ENCODE peak calls at places on chromosomes 7 and 10, in nine cellular contexts. I, K, G, F, T, A, Y, B and C are unnamed samples.

GRCh38 chr7:153091477-153091876 is 331.9 kb downstream of the ACTR3B start:
- DNase-seq in Y (no peak), K (no peak), T (no peak), I (no peak), B (no peak), F (no peak), A (no peak), G (no peak), C (no peak)

GRCh38 chr10:62506371-62506770 is 132.2 kb downstream of the ZNF365 start:
- DNase-seq in B (no peak), Y (no peak), A (no peak), G (no peak), I (no peak), K (no peak), F (no peak), T (no peak), C (no peak)

GRCh38 chr7:25389489-25390106 is 161.3 kb upstream of the NPVF start:
- DNase-seq in I (peak), Y (peak), A (no peak), F (no peak), G (peak), K (peak), B (no peak), T (peak), C (peak)

GRCh38 chr7:114418117-114418516 is 3.5 kb downstream of the FOXP2 start:
- DNase-seq in F (no peak), B (no peak), K (no peak), G (no peak), Y (no peak), I (no peak), A (no peak), T (no peak), C (no peak)

GRCh38 chr7:159105066-159105780 is 39.4 kb downstream of the VIPR2 start:
- DNase-seq in Y (no peak), G (no peak), K (no peak), T (no peak), I (no peak), B (no peak), F (peak), A (peak), C (no peak)

GRCh38 chr7:38232475-38233366 is 40.7 kb downstream of the TARP start:
- DNase-seq in T (no peak), F (peak), B (no peak), Y (peak), K (no peak), G (no peak), A (peak), I (no peak), C (no peak)

GRCh38 chr7:855686-856369 is 20.5 kb upstream of the GET4 start:
- DNase-seq in T (no peak), A (no peak), G (no peak), I (no peak), B (no peak), K (no peak), F (no peak), Y (no peak), C (no peak)

GRCh38 chr7:157153260-157153659 is 14.5 kb downstream of the UBE3C start:
- DNase-seq in B (no peak), I (no peak), K (no peak), A (no peak), G (no peak), F (no peak), T (no peak), Y (no peak), C (no peak)

GRCh38 chr7:99623702-99624447 is 7.1 kb downstream of the ZSCAN25 start:
- DNase-seq in Y (no peak), B (no peak), F (no peak), K (no peak), T (no peak), G (no peak), A (no peak), I (no peak), C (no peak)

GRCh38 chr10:78341953-78342614 is 308.4 kb downstream of the RPS24 start:
- DNase-seq in K (no peak), T (no peak), A (no peak), Y (no peak), B (no peak), I (no peak), F (peak), G (no peak), C (no peak)

GRCh38 chr10:117004238-117004626 is 755 bp downstream of the SHTN1 start:
- DNase-seq in G (no peak), B (no peak), K (no peak), T (no peak), A (no peak), I (no peak), F (no peak), Y (no peak), C (no peak)

GRCh38 chr10:113494736-113495135 is 58.1 kb upstream of the HABP2 start:
- DNase-seq in A (no peak), I (no peak), T (no peak), Y (no peak), F (no peak), K (no peak), B (no peak), G (no peak), C (no peak)

GRCh38 chr10:53699231-53699630 is 926.6 kb upstream of the MBL2 start:
- DNase-seq in B (no peak), K (no peak), T (no peak), Y (no peak), F (no peak), I (no peak), G (no peak), A (no peak), C (no peak)

GRCh38 chr7:98210513-98211220 is 572 bp upstream of the BHLHA15 start:
- DNase-seq in G (no peak), A (no peak), K (no peak), B (no peak), T (no peak), F (peak), Y (no peak), I (no peak), C (no peak)

GRCh38 chr10:114283091-114283490 is 44.0 kb downstream of the VWA2 start:
- DNase-seq in F (peak), T (no peak), I (no peak), Y (no peak), K (no peak), B (no peak), A (no peak), G (no peak), C (no peak)

DNA sequence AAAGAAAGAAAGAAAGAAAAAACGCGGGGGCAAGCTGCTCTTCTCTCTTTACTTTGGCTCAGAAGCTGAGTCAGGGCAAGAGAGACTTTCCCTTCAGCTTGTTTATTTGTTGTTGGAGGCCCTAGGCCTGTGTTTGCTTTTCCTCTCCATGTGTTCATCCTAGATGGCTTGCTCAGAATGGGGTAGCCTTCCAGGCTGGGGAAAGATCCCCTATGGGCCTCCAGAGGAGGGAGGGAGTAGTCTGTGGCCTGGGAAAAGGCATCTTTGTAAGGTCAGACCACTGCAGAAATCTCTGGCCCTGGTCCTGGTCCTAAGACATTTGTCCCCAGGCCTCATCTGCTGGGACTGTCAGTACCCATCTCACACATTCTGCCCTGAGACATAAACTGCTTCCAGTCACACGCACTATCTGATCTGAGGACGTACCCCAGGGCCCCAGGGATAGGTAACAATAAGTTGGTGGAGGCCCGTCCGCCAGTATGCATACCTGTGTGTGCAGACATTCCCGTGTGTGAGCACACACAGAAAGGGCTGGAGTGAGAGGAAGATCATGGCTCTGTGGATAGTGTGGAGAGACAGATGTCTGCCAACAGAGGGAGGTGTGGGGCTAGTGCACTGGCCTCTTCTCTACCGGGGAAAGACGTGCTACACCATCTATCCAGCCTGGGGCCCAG is 4.9 kb upstream of the SCD start:
- DNase-seq in A (no peak), F (no peak), I (peak), Y (peak), K (peak), G (peak), T (peak), B (no peak), C (peak)
- TF ChIP-seq CTCF in A (peak), F (peak), I (peak), Y (peak), K (peak), G (peak), T (peak), B (peak), C (peak)

DNA sequence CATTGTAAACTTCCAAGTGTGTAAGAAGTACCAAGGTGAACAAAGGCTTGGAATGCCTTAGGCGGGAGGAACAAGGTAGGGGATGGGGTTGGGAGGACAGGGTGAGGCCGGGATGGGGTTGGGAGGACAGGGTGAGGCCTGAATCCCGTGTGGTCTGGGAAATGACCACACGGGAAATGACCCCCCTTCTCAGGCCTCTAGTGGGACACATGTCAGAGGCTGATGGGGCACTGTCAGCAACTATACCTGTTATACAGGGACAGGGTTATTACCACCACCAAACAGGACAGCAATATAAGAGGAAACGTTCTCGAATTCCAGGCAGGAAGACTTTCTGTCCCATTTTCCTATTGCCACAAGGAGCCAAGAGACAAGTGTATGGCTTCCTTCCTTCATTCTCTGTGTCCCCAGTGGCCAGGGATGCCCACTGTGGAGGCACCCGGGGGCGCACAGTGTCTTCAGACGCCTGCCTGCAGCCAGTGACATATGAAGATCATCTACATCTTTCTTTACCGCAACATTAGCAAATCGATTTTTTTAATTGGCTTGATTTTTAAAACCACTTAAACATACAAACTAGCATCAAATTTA is 1.3 kb downstream of the MKI67 start:
- DNase-seq in I (peak), A (no peak), K (no peak), G (no peak), T (peak), Y (no peak), F (no peak), B (no peak), C (no peak)
- H3K4me3 ChIP-seq in I (peak), A (no peak), K (peak), G (no peak), T (peak), Y (peak), F (peak), B (peak), C (no peak)

GRCh38 chr7:140262242-140262903 is 85.6 kb upstream of the KDM7A start:
- DNase-seq in Y (no peak), T (peak), K (no peak), A (no peak), G (no peak), I (no peak), F (no peak), B (no peak), C (no peak)

GRCh38 chr7:140260338-140260737 is 83.6 kb upstream of the KDM7A start:
- DNase-seq in T (no peak), B (no peak), F (no peak), G (no peak), I (no peak), K (no peak), Y (no peak), A (no peak), C (no peak)

GRCh38 chr7:140263277-140263676 is 86.5 kb upstream of the KDM7A start:
- DNase-seq in Y (no peak), K (no peak), T (no peak), I (no peak), A (no peak), F (no peak), B (no peak), G (no peak), C (no peak)

GRCh38 chr7:140260767-140261486 is 84.1 kb upstream of the KDM7A start:
- DNase-seq in Y (no peak), I (no peak), K (no peak), F (no peak), T (no peak), B (no peak), A (no peak), G (peak), C (no peak)

GRCh38 chr7:140261522-140261921 is 84.7 kb upstream of the KDM7A start:
- DNase-seq in A (no peak), I (no peak), B (no peak), F (no peak), K (no peak), G (no peak), Y (no peak), T (no peak), C (no peak)
- H3K27ac ChIP-seq in A (no peak), I (no peak), B (no peak), F (no peak), K (no peak), G (no peak), Y (no peak), T (no peak), C (no peak)

DNA sequence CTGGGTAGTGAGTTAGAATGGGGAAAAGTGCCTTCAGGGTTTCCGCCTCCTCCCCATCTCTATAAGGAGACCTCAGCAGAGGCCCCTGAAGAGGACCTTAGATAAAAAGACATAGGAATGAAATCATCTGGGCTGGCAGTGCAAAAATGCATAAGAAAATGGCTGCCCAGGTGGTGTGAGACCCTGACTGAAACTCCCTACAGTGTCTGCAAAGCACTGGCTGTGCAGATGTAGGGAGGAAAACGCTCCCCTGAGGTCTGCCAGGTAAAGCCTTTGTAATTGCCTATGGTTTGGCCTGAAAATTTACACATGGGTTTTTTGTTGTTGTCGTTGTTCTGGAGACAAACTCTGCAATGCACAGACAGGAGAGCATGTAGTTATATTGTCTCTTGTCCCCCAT is 128.1 kb upstream of the VWC2 start:
- DNase-seq in K (no peak), B (no peak), G (no peak), F (no peak), T (no peak), A (no peak), Y (no peak), I (no peak), C (no peak)
- TF ChIP-seq CTCF in K (no peak), B (no peak), G (no peak), F (no peak), T (no peak), A (no peak), Y (no peak), I (no peak), C (no peak)

DNA sequence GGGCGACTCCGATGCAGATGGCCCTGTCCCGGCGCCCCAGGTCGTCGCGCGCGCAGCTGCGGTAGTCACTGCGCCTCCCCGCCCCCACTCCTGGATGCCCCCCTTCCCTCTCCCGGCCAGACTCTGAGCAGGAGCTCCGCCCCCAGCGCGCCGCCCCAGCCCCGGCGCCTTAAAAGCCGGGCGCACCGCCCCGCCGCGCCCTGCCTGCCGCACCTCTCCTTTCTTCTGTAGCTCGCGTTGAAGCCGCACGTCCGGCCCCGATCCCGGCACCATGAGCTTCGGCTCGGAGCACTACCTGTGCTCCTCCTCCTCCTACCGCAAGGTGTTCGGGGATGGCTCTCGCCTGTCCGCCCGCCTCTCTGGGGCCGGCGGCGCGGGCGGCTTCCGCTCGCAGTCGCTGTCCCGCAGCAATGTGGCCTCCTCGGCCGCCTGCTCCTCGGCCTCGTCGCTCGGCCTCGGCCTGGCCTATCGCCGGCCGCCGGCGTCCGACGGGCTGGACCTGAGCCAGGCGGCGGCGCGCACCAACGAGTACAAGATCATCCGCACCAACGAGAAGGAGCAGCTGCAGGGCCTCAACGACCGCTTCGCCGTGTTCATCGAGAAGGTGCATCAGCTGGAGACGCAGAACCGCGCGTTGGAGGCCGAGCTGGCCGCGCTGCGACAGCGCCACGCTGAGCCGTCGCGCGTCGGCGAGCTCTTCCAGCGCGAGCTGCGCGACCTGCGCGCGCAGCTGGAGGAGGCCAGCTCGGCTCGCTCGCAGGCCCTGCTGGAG is at the start of gene INA:
- DNase-seq in A (no peak), G (no peak), I (peak), B (no peak), K (no peak), Y (no peak), T (peak), F (no peak), C (peak)
- H3K4me3 ChIP-seq in A (peak), G (no peak), I (peak), B (peak), K (peak), Y (peak), T (peak), F (peak), C (no peak)

DNA sequence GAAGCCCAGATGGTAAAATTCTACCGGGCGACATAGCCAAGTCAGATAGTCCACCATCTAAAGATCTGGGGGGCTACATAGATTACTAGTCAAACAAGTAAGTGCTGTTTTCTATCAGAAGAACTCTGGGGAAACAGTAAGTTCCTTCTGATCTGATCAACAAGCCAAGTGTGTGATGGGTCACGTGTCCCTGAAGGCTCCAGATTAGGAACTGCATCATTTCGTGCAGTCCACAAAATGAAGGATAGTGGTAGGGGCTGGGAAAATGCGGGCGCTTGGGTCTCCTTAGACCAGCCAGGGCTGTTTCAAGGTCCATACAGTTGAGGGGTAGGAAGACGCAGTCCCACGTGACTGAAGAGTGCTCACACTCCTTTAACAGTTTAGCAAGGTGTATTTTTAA is 1.8 kb upstream of the CHN2 start:
- DNase-seq in I (no peak), K (no peak), F (no peak), A (no peak), Y (no peak), B (no peak), T (no peak), G (no peak), C (no peak)
- H3K27ac ChIP-seq in I (no peak), K (peak), F (no peak), A (no peak), Y (no peak), B (no peak), T (no peak), G (no peak), C (no peak)

GRCh38 chr7:51732951-51733350 is 416.3 kb upstream of the COBL start:
- DNase-seq in A (no peak), Y (no peak), I (no peak), K (no peak), B (no peak), F (no peak), T (no peak), G (no peak), C (no peak)
- TF ChIP-seq CTCF in A (no peak), Y (no peak), I (no peak), K (no peak), B (no peak), F (no peak), T (no peak), G (no peak), C (peak)

GRCh38 chr7:116257156-116257555 is 46.8 kb downstream of the TES start:
- DNase-seq in B (no peak), K (no peak), Y (no peak), G (no peak), A (no peak), I (no peak), F (no peak), T (no peak), C (peak)

GRCh38 chr7:116259821-116260440 is 49.6 kb downstream of the TES start:
- DNase-seq in A (no peak), Y (peak), B (no peak), I (peak), K (no peak), T (peak), F (no peak), G (no peak), C (no peak)

GRCh38 chr7:116259156-116259555 is 48.8 kb downstream of the TES start:
- DNase-seq in Y (no peak), K (no peak), I (no peak), A (no peak), B (no peak), T (no peak), G (no peak), F (no peak), C (no peak)

GRCh38 chr7:116261904-116262303 is 51.6 kb downstream of the TES start:
- DNase-seq in I (no peak), Y (no peak), T (peak), G (no peak), F (no peak), B (no peak), K (no peak), A (no peak), C (no peak)

DNA sequence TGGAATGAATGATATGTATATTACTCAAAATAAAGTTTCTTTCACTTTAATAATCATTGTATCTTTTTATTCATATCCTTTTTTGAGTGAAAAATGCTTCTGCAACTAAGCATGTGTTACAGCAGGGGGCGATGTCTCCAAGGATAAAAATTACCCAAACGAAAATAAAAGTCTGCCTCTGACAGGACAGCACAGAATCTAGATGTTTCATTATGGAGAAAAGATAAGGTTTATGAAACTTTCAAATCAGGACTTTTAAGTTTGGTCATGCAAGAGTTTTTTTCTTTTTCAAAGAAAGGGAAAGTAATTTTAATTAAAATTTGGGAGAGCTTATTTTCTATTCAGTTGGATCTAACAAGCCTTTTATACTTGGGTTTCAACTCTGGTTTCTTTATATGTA is 48.4 kb downstream of the TES start:
- DNase-seq in G (peak), K (peak), F (no peak), T (peak), I (peak), Y (peak), A (no peak), B (no peak), C (no peak)
- H3K4me3 ChIP-seq in G (no peak), K (no peak), F (no peak), T (no peak), I (no peak), Y (no peak), A (no peak), B (no peak), C (no peak)